ENCODE peak calls at places on chromosomes 6 and 20, in eight cellular contexts. One of them, this sample, is unnamed.

GRCh38 chr6:149149682-149150081 is 167.8 kb upstream of the TAB2 start:
- DNase-seq in activated CD4-positive, alpha-beta T cell treated with anti-CD3 and anti-CD28 coated beads for 48 hours: no peak
- DNase-seq in stimulated activated CD8-positive, alpha-beta memory T cell treated with anti-CD3 and anti-CD28 coated beads, Interleukin-4, amount 100 ng/mL, for 48 hours: no peak
- DNase-seq in NAMALWA: no peak
- DNase-seq in T47D: no peak
- DNase-seq in left cardiac atrium: no peak
- DNase-seq in smooth muscle cell of the brain vasculature: no peak
- DNase-seq in left colon: no peak
- DNase-seq in this sample: no peak

GRCh38 chr6:136249336-136249735 is 775 bp downstream of the MTFR2 start:
- DNase-seq in T47D: no peak
- DNase-seq in left cardiac atrium: no peak
- DNase-seq in smooth muscle cell of the brain vasculature: no peak
- DNase-seq in NAMALWA: no peak
- DNase-seq in left colon: no peak
- DNase-seq in stimulated activated CD8-positive, alpha-beta memory T cell treated with anti-CD3 and anti-CD28 coated beads, Interleukin-4, amount 100 ng/mL, for 48 hours: no peak
- DNase-seq in activated CD4-positive, alpha-beta T cell treated with anti-CD3 and anti-CD28 coated beads for 48 hours: no peak
- DNase-seq in this sample: no peak

GRCh38 chr20:57996936-57997629 is 231.4 kb downstream of the ANKRD60 start:
- DNase-seq in NAMALWA: no peak
- DNase-seq in T47D: peak; percentile 91
- DNase-seq in smooth muscle cell of the brain vasculature: no peak
- DNase-seq in activated CD4-positive, alpha-beta T cell treated with anti-CD3 and anti-CD28 coated beads for 48 hours: peak; percentile 11
- DNase-seq in left cardiac atrium: no peak
- DNase-seq in stimulated activated CD8-positive, alpha-beta memory T cell treated with anti-CD3 and anti-CD28 coated beads, Interleukin-4, amount 100 ng/mL, for 48 hours: no peak
- DNase-seq in left colon: no peak
- DNase-seq in this sample: peak; percentile 58

GRCh38 chr6:6586671-6587526 is 1.6 kb upstream of the LY86 start:
- DNase-seq in T47D: no peak
- DNase-seq in left cardiac atrium: no peak
- DNase-seq in activated CD4-positive, alpha-beta T cell treated with anti-CD3 and anti-CD28 coated beads for 48 hours: no peak
- DNase-seq in stimulated activated CD8-positive, alpha-beta memory T cell treated with anti-CD3 and anti-CD28 coated beads, Interleukin-4, amount 100 ng/mL, for 48 hours: no peak
- DNase-seq in NAMALWA: peak; percentile 99
- DNase-seq in left colon: no peak
- DNase-seq in smooth muscle cell of the brain vasculature: no peak
- DNase-seq in this sample: no peak

GRCh38 chr6:112183271-112183671 is 71.1 kb downstream of the LAMA4 start:
- DNase-seq in left colon: no peak
- DNase-seq in activated CD4-positive, alpha-beta T cell treated with anti-CD3 and anti-CD28 coated beads for 48 hours: no peak
- DNase-seq in T47D: no peak
- DNase-seq in left cardiac atrium: no peak
- DNase-seq in stimulated activated CD8-positive, alpha-beta memory T cell treated with anti-CD3 and anti-CD28 coated beads, Interleukin-4, amount 100 ng/mL, for 48 hours: no peak
- DNase-seq in smooth muscle cell of the brain vasculature: peak; percentile 67
- DNase-seq in NAMALWA: no peak
- DNase-seq in this sample: peak; percentile 43

GRCh38 chr6:67914419-67914818 is 720.7 kb upstream of the ADGRB3 start:
- DNase-seq in activated CD4-positive, alpha-beta T cell treated with anti-CD3 and anti-CD28 coated beads for 48 hours: no peak
- DNase-seq in left colon: no peak
- DNase-seq in T47D: no peak
- DNase-seq in left cardiac atrium: no peak
- DNase-seq in smooth muscle cell of the brain vasculature: no peak
- DNase-seq in NAMALWA: no peak
- DNase-seq in stimulated activated CD8-positive, alpha-beta memory T cell treated with anti-CD3 and anti-CD28 coated beads, Interleukin-4, amount 100 ng/mL, for 48 hours: no peak
- DNase-seq in this sample: no peak

GRCh38 chr6:11428895-11429294 is 108.7 kb upstream of the TMEM170B start:
- DNase-seq in smooth muscle cell of the brain vasculature: peak; percentile 36
- DNase-seq in left cardiac atrium: no peak
- DNase-seq in stimulated activated CD8-positive, alpha-beta memory T cell treated with anti-CD3 and anti-CD28 coated beads, Interleukin-4, amount 100 ng/mL, for 48 hours: no peak
- DNase-seq in T47D: peak; percentile 70
- DNase-seq in left colon: no peak
- DNase-seq in activated CD4-positive, alpha-beta T cell treated with anti-CD3 and anti-CD28 coated beads for 48 hours: no peak
- DNase-seq in NAMALWA: peak; percentile 30
- DNase-seq in this sample: peak; percentile 65

GRCh38 chr20:46458891-46459750 is 52.7 kb upstream of the ELMO2 start:
- DNase-seq in stimulated activated CD8-positive, alpha-beta memory T cell treated with anti-CD3 and anti-CD28 coated beads, Interleukin-4, amount 100 ng/mL, for 48 hours: peak; percentile 42
- DNase-seq in T47D: peak; percentile 55
- DNase-seq in activated CD4-positive, alpha-beta T cell treated with anti-CD3 and anti-CD28 coated beads for 48 hours: peak; percentile 38
- DNase-seq in NAMALWA: no peak
- DNase-seq in left colon: peak; percentile 81
- DNase-seq in left cardiac atrium: peak; percentile 81
- DNase-seq in smooth muscle cell of the brain vasculature: no peak
- DNase-seq in this sample: peak; percentile 2

GRCh38 chr6:107764684-107765460 is 59.2 kb downstream of the SCML4 start:
- DNase-seq in smooth muscle cell of the brain vasculature: no peak
- DNase-seq in stimulated activated CD8-positive, alpha-beta memory T cell treated with anti-CD3 and anti-CD28 coated beads, Interleukin-4, amount 100 ng/mL, for 48 hours: no peak
- DNase-seq in left colon: no peak
- DNase-seq in left cardiac atrium: no peak
- DNase-seq in T47D: no peak
- DNase-seq in activated CD4-positive, alpha-beta T cell treated with anti-CD3 and anti-CD28 coated beads for 48 hours: no peak
- DNase-seq in NAMALWA: no peak
- DNase-seq in this sample: no peak

GRCh38 chr6:13268914-13269532 is 59.3 kb downstream of the TBC1D7 start:
- DNase-seq in T47D: peak; percentile 84
- DNase-seq in activated CD4-positive, alpha-beta T cell treated with anti-CD3 and anti-CD28 coated beads for 48 hours: no peak
- DNase-seq in stimulated activated CD8-positive, alpha-beta memory T cell treated with anti-CD3 and anti-CD28 coated beads, Interleukin-4, amount 100 ng/mL, for 48 hours: no peak
- DNase-seq in left colon: no peak
- DNase-seq in left cardiac atrium: no peak
- DNase-seq in NAMALWA: no peak
- DNase-seq in smooth muscle cell of the brain vasculature: no peak
- DNase-seq in this sample: peak; percentile 29

GRCh38 chr6:33609444-33610034 is 11.6 kb upstream of the ITPR3 start:
- DNase-seq in activated CD4-positive, alpha-beta T cell treated with anti-CD3 and anti-CD28 coated beads for 48 hours: no peak
- DNase-seq in stimulated activated CD8-positive, alpha-beta memory T cell treated with anti-CD3 and anti-CD28 coated beads, Interleukin-4, amount 100 ng/mL, for 48 hours: no peak
- DNase-seq in NAMALWA: no peak
- DNase-seq in T47D: no peak
- DNase-seq in left colon: no peak
- DNase-seq in smooth muscle cell of the brain vasculature: no peak
- DNase-seq in left cardiac atrium: peak; percentile 84
- DNase-seq in this sample: peak; percentile 66

GRCh38 chr6:32069460-32069859 is 31.2 kb downstream of the CYP21A2 start:
- DNase-seq in T47D: no peak
- DNase-seq in left cardiac atrium: no peak
- DNase-seq in smooth muscle cell of the brain vasculature: no peak
- DNase-seq in left colon: no peak
- DNase-seq in NAMALWA: no peak
- DNase-seq in stimulated activated CD8-positive, alpha-beta memory T cell treated with anti-CD3 and anti-CD28 coated beads, Interleukin-4, amount 100 ng/mL, for 48 hours: no peak
- DNase-seq in activated CD4-positive, alpha-beta T cell treated with anti-CD3 and anti-CD28 coated beads for 48 hours: no peak
- DNase-seq in this sample: no peak

GRCh38 chr6:148591656-148592055 is 155.2 kb upstream of the UST start:
- DNase-seq in stimulated activated CD8-positive, alpha-beta memory T cell treated with anti-CD3 and anti-CD28 coated beads, Interleukin-4, amount 100 ng/mL, for 48 hours: no peak
- DNase-seq in left colon: no peak
- DNase-seq in NAMALWA: no peak
- DNase-seq in smooth muscle cell of the brain vasculature: no peak
- DNase-seq in activated CD4-positive, alpha-beta T cell treated with anti-CD3 and anti-CD28 coated beads for 48 hours: no peak
- DNase-seq in left cardiac atrium: no peak
- DNase-seq in T47D: no peak
- DNase-seq in this sample: no peak

GRCh38 chr6:28090902-28091586 is 10.7 kb downstream of the ZNF165 start:
- DNase-seq in NAMALWA: no peak
- DNase-seq in smooth muscle cell of the brain vasculature: no peak
- DNase-seq in stimulated activated CD8-positive, alpha-beta memory T cell treated with anti-CD3 and anti-CD28 coated beads, Interleukin-4, amount 100 ng/mL, for 48 hours: no peak
- DNase-seq in activated CD4-positive, alpha-beta T cell treated with anti-CD3 and anti-CD28 coated beads for 48 hours: no peak
- DNase-seq in left cardiac atrium: peak; percentile 60
- DNase-seq in T47D: no peak
- DNase-seq in left colon: no peak
- DNase-seq in this sample: peak; percentile 5

GRCh38 chr20:39660251-39660650 is 698.1 kb downstream of the DHX35 start:
- DNase-seq in activated CD4-positive, alpha-beta T cell treated with anti-CD3 and anti-CD28 coated beads for 48 hours: no peak
- DNase-seq in left cardiac atrium: no peak
- DNase-seq in left colon: no peak
- DNase-seq in NAMALWA: no peak
- DNase-seq in stimulated activated CD8-positive, alpha-beta memory T cell treated with anti-CD3 and anti-CD28 coated beads, Interleukin-4, amount 100 ng/mL, for 48 hours: no peak
- DNase-seq in T47D: no peak
- DNase-seq in smooth muscle cell of the brain vasculature: peak; percentile 3
- DNase-seq in this sample: no peak

GRCh38 chr6:22079788-22080187 is 217.0 kb downstream of the PRL start:
- DNase-seq in T47D: no peak
- DNase-seq in activated CD4-positive, alpha-beta T cell treated with anti-CD3 and anti-CD28 coated beads for 48 hours: no peak
- DNase-seq in left cardiac atrium: peak; percentile 24
- DNase-seq in NAMALWA: no peak
- DNase-seq in left colon: no peak
- DNase-seq in smooth muscle cell of the brain vasculature: no peak
- DNase-seq in stimulated activated CD8-positive, alpha-beta memory T cell treated with anti-CD3 and anti-CD28 coated beads, Interleukin-4, amount 100 ng/mL, for 48 hours: no peak
- DNase-seq in this sample: no peak

GRCh38 chr6:7042654-7043545 is 64.9 kb upstream of the RREB1 start:
- DNase-seq in stimulated activated CD8-positive, alpha-beta memory T cell treated with anti-CD3 and anti-CD28 coated beads, Interleukin-4, amount 100 ng/mL, for 48 hours: no peak
- DNase-seq in left colon: no peak
- DNase-seq in T47D: no peak
- DNase-seq in NAMALWA: no peak
- DNase-seq in smooth muscle cell of the brain vasculature: no peak
- DNase-seq in activated CD4-positive, alpha-beta T cell treated with anti-CD3 and anti-CD28 coated beads for 48 hours: no peak
- DNase-seq in left cardiac atrium: no peak
- DNase-seq in this sample: no peak

GRCh38 chr20:47951521-47951951 is 166.3 kb upstream of the SULF2 start:
- DNase-seq in smooth muscle cell of the brain vasculature: no peak
- DNase-seq in T47D: no peak
- DNase-seq in left colon: no peak
- DNase-seq in NAMALWA: no peak
- DNase-seq in activated CD4-positive, alpha-beta T cell treated with anti-CD3 and anti-CD28 coated beads for 48 hours: no peak
- DNase-seq in left cardiac atrium: no peak
- DNase-seq in stimulated activated CD8-positive, alpha-beta memory T cell treated with anti-CD3 and anti-CD28 coated beads, Interleukin-4, amount 100 ng/mL, for 48 hours: no peak
- DNase-seq in this sample: no peak

GRCh38 chr6:72080260-72080941 is 194.1 kb downstream of the RIMS1 start:
- DNase-seq in left colon: no peak
- DNase-seq in smooth muscle cell of the brain vasculature: no peak
- DNase-seq in T47D: no peak
- DNase-seq in activated CD4-positive, alpha-beta T cell treated with anti-CD3 and anti-CD28 coated beads for 48 hours: no peak
- DNase-seq in stimulated activated CD8-positive, alpha-beta memory T cell treated with anti-CD3 and anti-CD28 coated beads, Interleukin-4, amount 100 ng/mL, for 48 hours: no peak
- DNase-seq in left cardiac atrium: no peak
- DNase-seq in NAMALWA: no peak
- DNase-seq in this sample: no peak

GRCh38 chr6:93721386-93722048 is 302.2 kb upstream of the EPHA7 start:
- DNase-seq in activated CD4-positive, alpha-beta T cell treated with anti-CD3 and anti-CD28 coated beads for 48 hours: no peak
- DNase-seq in stimulated activated CD8-positive, alpha-beta memory T cell treated with anti-CD3 and anti-CD28 coated beads, Interleukin-4, amount 100 ng/mL, for 48 hours: no peak
- DNase-seq in left cardiac atrium: no peak
- DNase-seq in NAMALWA: peak; percentile 13
- DNase-seq in T47D: peak; percentile 78
- DNase-seq in left colon: peak; percentile 19
- DNase-seq in smooth muscle cell of the brain vasculature: peak; percentile 57
- DNase-seq in this sample: peak; percentile 7

GRCh38 chr6:23145801-23146200 is 576.4 kb downstream of the HDGFL1 start:
- DNase-seq in left colon: no peak
- DNase-seq in smooth muscle cell of the brain vasculature: no peak
- DNase-seq in NAMALWA: no peak
- DNase-seq in left cardiac atrium: no peak
- DNase-seq in stimulated activated CD8-positive, alpha-beta memory T cell treated with anti-CD3 and anti-CD28 coated beads, Interleukin-4, amount 100 ng/mL, for 48 hours: no peak
- DNase-seq in T47D: no peak
- DNase-seq in activated CD4-positive, alpha-beta T cell treated with anti-CD3 and anti-CD28 coated beads for 48 hours: no peak
- DNase-seq in this sample: peak; percentile 70

GRCh38 chr6:44487611-44488010 is 100.1 kb downstream of the CDC5L start:
- DNase-seq in NAMALWA: no peak
- DNase-seq in left cardiac atrium: no peak
- DNase-seq in smooth muscle cell of the brain vasculature: no peak
- DNase-seq in T47D: no peak
- DNase-seq in left colon: no peak
- DNase-seq in stimulated activated CD8-positive, alpha-beta memory T cell treated with anti-CD3 and anti-CD28 coated beads, Interleukin-4, amount 100 ng/mL, for 48 hours: no peak
- DNase-seq in activated CD4-positive, alpha-beta T cell treated with anti-CD3 and anti-CD28 coated beads for 48 hours: no peak
- DNase-seq in this sample: no peak

GRCh38 chr6:107154131-107154906 is 39.0 kb upstream of the BEND3 start:
- DNase-seq in NAMALWA: no peak
- DNase-seq in left colon: peak; percentile 49
- DNase-seq in smooth muscle cell of the brain vasculature: no peak
- DNase-seq in T47D: no peak
- DNase-seq in left cardiac atrium: no peak
- DNase-seq in activated CD4-positive, alpha-beta T cell treated with anti-CD3 and anti-CD28 coated beads for 48 hours: no peak
- DNase-seq in stimulated activated CD8-positive, alpha-beta memory T cell treated with anti-CD3 and anti-CD28 coated beads, Interleukin-4, amount 100 ng/mL, for 48 hours: no peak
- DNase-seq in this sample: no peak

GRCh38 chr6:157449610-157450009 is 68.6 kb downstream of the ZDHHC14 start:
- DNase-seq in left colon: no peak
- DNase-seq in smooth muscle cell of the brain vasculature: peak; percentile 21
- DNase-seq in left cardiac atrium: no peak
- DNase-seq in NAMALWA: no peak
- DNase-seq in T47D: no peak
- DNase-seq in activated CD4-positive, alpha-beta T cell treated with anti-CD3 and anti-CD28 coated beads for 48 hours: no peak
- DNase-seq in stimulated activated CD8-positive, alpha-beta memory T cell treated with anti-CD3 and anti-CD28 coated beads, Interleukin-4, amount 100 ng/mL, for 48 hours: no peak
- DNase-seq in this sample: peak; percentile 40

GRCh38 chr6:29602564-29603361 is 17.8 kb downstream of the OR2H2 start:
- DNase-seq in T47D: peak; percentile 29
- DNase-seq in left cardiac atrium: no peak
- DNase-seq in smooth muscle cell of the brain vasculature: no peak
- DNase-seq in left colon: no peak
- DNase-seq in NAMALWA: peak; percentile 56
- DNase-seq in stimulated activated CD8-positive, alpha-beta memory T cell treated with anti-CD3 and anti-CD28 coated beads, Interleukin-4, amount 100 ng/mL, for 48 hours: no peak
- DNase-seq in activated CD4-positive, alpha-beta T cell treated with anti-CD3 and anti-CD28 coated beads for 48 hours: peak; percentile 15
- DNase-seq in this sample: peak; percentile 24

GRCh38 chr6:144377586-144377985 is 92.5 kb downstream of the UTRN start:
- DNase-seq in NAMALWA: no peak
- DNase-seq in activated CD4-positive, alpha-beta T cell treated with anti-CD3 and anti-CD28 coated beads for 48 hours: no peak
- DNase-seq in left cardiac atrium: no peak
- DNase-seq in left colon: no peak
- DNase-seq in stimulated activated CD8-positive, alpha-beta memory T cell treated with anti-CD3 and anti-CD28 coated beads, Interleukin-4, amount 100 ng/mL, for 48 hours: no peak
- DNase-seq in smooth muscle cell of the brain vasculature: peak; percentile 45
- DNase-seq in T47D: no peak
- DNase-seq in this sample: peak; percentile 63

GRCh38 chr6:137722749-137723272 is 144.2 kb upstream of the TNFAIP3 start:
- DNase-seq in left colon: no peak
- DNase-seq in stimulated activated CD8-positive, alpha-beta memory T cell treated with anti-CD3 and anti-CD28 coated beads, Interleukin-4, amount 100 ng/mL, for 48 hours: no peak
- DNase-seq in NAMALWA: no peak
- DNase-seq in left cardiac atrium: no peak
- DNase-seq in activated CD4-positive, alpha-beta T cell treated with anti-CD3 and anti-CD28 coated beads for 48 hours: no peak
- DNase-seq in smooth muscle cell of the brain vasculature: no peak
- DNase-seq in T47D: no peak
- DNase-seq in this sample: no peak

GRCh38 chr6:44086931-44087574 is 40.2 kb downstream of the MRPL14 start:
- DNase-seq in left cardiac atrium: peak; percentile 54
- DNase-seq in smooth muscle cell of the brain vasculature: no peak
- DNase-seq in left colon: peak; percentile 54
- DNase-seq in stimulated activated CD8-positive, alpha-beta memory T cell treated with anti-CD3 and anti-CD28 coated beads, Interleukin-4, amount 100 ng/mL, for 48 hours: no peak
- DNase-seq in T47D: peak; percentile 79
- DNase-seq in activated CD4-positive, alpha-beta T cell treated with anti-CD3 and anti-CD28 coated beads for 48 hours: no peak
- DNase-seq in NAMALWA: no peak
- DNase-seq in this sample: no peak

GRCh38 chr6:144597511-144597910 is 312.4 kb downstream of the UTRN start:
- DNase-seq in smooth muscle cell of the brain vasculature: no peak
- DNase-seq in stimulated activated CD8-positive, alpha-beta memory T cell treated with anti-CD3 and anti-CD28 coated beads, Interleukin-4, amount 100 ng/mL, for 48 hours: no peak
- DNase-seq in left cardiac atrium: no peak
- DNase-seq in NAMALWA: no peak
- DNase-seq in T47D: no peak
- DNase-seq in left colon: no peak
- DNase-seq in activated CD4-positive, alpha-beta T cell treated with anti-CD3 and anti-CD28 coated beads for 48 hours: no peak
- DNase-seq in this sample: no peak

GRCh38 chr20:3819413-3820047 is 817 bp upstream of the AP5S1 start:
- DNase-seq in stimulated activated CD8-positive, alpha-beta memory T cell treated with anti-CD3 and anti-CD28 coated beads, Interleukin-4, amount 100 ng/mL, for 48 hours: no peak
- DNase-seq in left cardiac atrium: no peak
- DNase-seq in T47D: no peak
- DNase-seq in NAMALWA: no peak
- DNase-seq in smooth muscle cell of the brain vasculature: no peak
- DNase-seq in activated CD4-positive, alpha-beta T cell treated with anti-CD3 and anti-CD28 coated beads for 48 hours: peak; percentile 32
- DNase-seq in left colon: peak; percentile 45
- DNase-seq in this sample: no peak

GRCh38 chr20:62726276-62726675 is 17.6 kb downstream of the NTSR1 start:
- DNase-seq in activated CD4-positive, alpha-beta T cell treated with anti-CD3 and anti-CD28 coated beads for 48 hours: no peak
- DNase-seq in NAMALWA: no peak
- DNase-seq in left cardiac atrium: peak; percentile 7
- DNase-seq in left colon: no peak
- DNase-seq in T47D: no peak
- DNase-seq in stimulated activated CD8-positive, alpha-beta memory T cell treated with anti-CD3 and anti-CD28 coated beads, Interleukin-4, amount 100 ng/mL, for 48 hours: no peak
- DNase-seq in smooth muscle cell of the brain vasculature: no peak
- DNase-seq in this sample: no peak

GRCh38 chr6:137805622-137806021 is 61.4 kb upstream of the TNFAIP3 start:
- DNase-seq in T47D: no peak
- DNase-seq in activated CD4-positive, alpha-beta T cell treated with anti-CD3 and anti-CD28 coated beads for 48 hours: no peak
- DNase-seq in left colon: no peak
- DNase-seq in stimulated activated CD8-positive, alpha-beta memory T cell treated with anti-CD3 and anti-CD28 coated beads, Interleukin-4, amount 100 ng/mL, for 48 hours: no peak
- DNase-seq in NAMALWA: no peak
- DNase-seq in left cardiac atrium: peak; percentile 59
- DNase-seq in smooth muscle cell of the brain vasculature: no peak
- DNase-seq in this sample: no peak

GRCh38 chr20:53165452-53165851 is 193.3 kb downstream of the TSHZ2 start:
- DNase-seq in left cardiac atrium: no peak
- DNase-seq in T47D: no peak
- DNase-seq in smooth muscle cell of the brain vasculature: no peak
- DNase-seq in stimulated activated CD8-positive, alpha-beta memory T cell treated with anti-CD3 and anti-CD28 coated beads, Interleukin-4, amount 100 ng/mL, for 48 hours: no peak
- DNase-seq in activated CD4-positive, alpha-beta T cell treated with anti-CD3 and anti-CD28 coated beads for 48 hours: no peak
- DNase-seq in NAMALWA: no peak
- DNase-seq in left colon: no peak
- DNase-seq in this sample: no peak

GRCh38 chr6:110944681-110945151 is 13.8 kb upstream of the GTF3C6 start:
- DNase-seq in NAMALWA: peak; percentile 31
- DNase-seq in left colon: no peak
- DNase-seq in left cardiac atrium: no peak
- DNase-seq in activated CD4-positive, alpha-beta T cell treated with anti-CD3 and anti-CD28 coated beads for 48 hours: peak; percentile 58
- DNase-seq in stimulated activated CD8-positive, alpha-beta memory T cell treated with anti-CD3 and anti-CD28 coated beads, Interleukin-4, amount 100 ng/mL, for 48 hours: peak; percentile 52
- DNase-seq in T47D: no peak
- DNase-seq in smooth muscle cell of the brain vasculature: no peak
- DNase-seq in this sample: peak; percentile 66